ENCODE peak calls at places on chromosomes 13 and 19, in eight cellular contexts. One of them, this sample, is unnamed.

GRCh38 chr13:49097374-49097773 is 121.7 kb downstream of the FNDC3A start:
- DNase-seq in stimulated activated CD4-positive, alpha-beta T cell treated with anti-CD3 and anti-CD28 coated beads, Interleukin-1b, Interleukin-23, amount 100 ng/mL, for 4 hours: no peak
- DNase-seq in GM19239: no peak
- DNase-seq in HTR-8/SVneo: no peak
- DNase-seq in brain microvascular endothelial cell: peak
- DNase-seq in ACHN: no peak
- DNase-seq in NCI-H1417: peak
- DNase-seq in astrocyte of the spinal cord: peak
- DNase-seq in this sample: peak

GRCh38 chr19:3459322-3459881 is 20.9 kb downstream of the SMIM24 start:
- DNase-seq in stimulated activated CD4-positive, alpha-beta T cell treated with anti-CD3 and anti-CD28 coated beads, Interleukin-1b, Interleukin-23, amount 100 ng/mL, for 4 hours: no peak
- DNase-seq in GM19239: no peak
- DNase-seq in HTR-8/SVneo: no peak
- DNase-seq in brain microvascular endothelial cell: peak
- DNase-seq in ACHN: peak
- DNase-seq in NCI-H1417: no peak
- DNase-seq in astrocyte of the spinal cord: peak
- DNase-seq in this sample: peak

GRCh38 chr19:46201413-46202310 is 27.9 kb upstream of the IGFL1 start:
- DNase-seq in stimulated activated CD4-positive, alpha-beta T cell treated with anti-CD3 and anti-CD28 coated beads, Interleukin-1b, Interleukin-23, amount 100 ng/mL, for 4 hours: no peak
- DNase-seq in GM19239: no peak
- DNase-seq in HTR-8/SVneo: no peak
- DNase-seq in brain microvascular endothelial cell: no peak
- DNase-seq in ACHN: no peak
- DNase-seq in NCI-H1417: no peak
- DNase-seq in astrocyte of the spinal cord: no peak
- DNase-seq in this sample: peak

GRCh38 chr19:43476606-43477005 is 11.2 kb upstream of the LYPD3 start:
- DNase-seq in stimulated activated CD4-positive, alpha-beta T cell treated with anti-CD3 and anti-CD28 coated beads, Interleukin-1b, Interleukin-23, amount 100 ng/mL, for 4 hours: no peak
- DNase-seq in GM19239: no peak
- DNase-seq in HTR-8/SVneo: no peak
- DNase-seq in brain microvascular endothelial cell: no peak
- DNase-seq in ACHN: peak
- DNase-seq in NCI-H1417: no peak
- DNase-seq in astrocyte of the spinal cord: peak
- DNase-seq in this sample: peak

GRCh38 chr19:50479761-50480251 is 3.2 kb upstream of the GARIN5A start:
- DNase-seq in stimulated activated CD4-positive, alpha-beta T cell treated with anti-CD3 and anti-CD28 coated beads, Interleukin-1b, Interleukin-23, amount 100 ng/mL, for 4 hours: no peak
- DNase-seq in GM19239: no peak
- DNase-seq in HTR-8/SVneo: no peak
- DNase-seq in brain microvascular endothelial cell: no peak
- DNase-seq in ACHN: no peak
- DNase-seq in NCI-H1417: no peak
- DNase-seq in astrocyte of the spinal cord: no peak
- DNase-seq in this sample: no peak

GRCh38 chr19:35786299-35787160 is 11.2 kb downstream of the ARHGAP33 start:
- DNase-seq in stimulated activated CD4-positive, alpha-beta T cell treated with anti-CD3 and anti-CD28 coated beads, Interleukin-1b, Interleukin-23, amount 100 ng/mL, for 4 hours: no peak
- DNase-seq in GM19239: no peak
- DNase-seq in HTR-8/SVneo: no peak
- DNase-seq in brain microvascular endothelial cell: no peak
- DNase-seq in ACHN: no peak
- DNase-seq in NCI-H1417: no peak
- DNase-seq in astrocyte of the spinal cord: no peak
- DNase-seq in this sample: no peak

GRCh38 chr13:48595330-48596127 is 58.2 kb upstream of the CYSLTR2 start:
- DNase-seq in stimulated activated CD4-positive, alpha-beta T cell treated with anti-CD3 and anti-CD28 coated beads, Interleukin-1b, Interleukin-23, amount 100 ng/mL, for 4 hours: peak
- DNase-seq in GM19239: no peak
- DNase-seq in HTR-8/SVneo: peak
- DNase-seq in brain microvascular endothelial cell: peak
- DNase-seq in ACHN: peak
- DNase-seq in NCI-H1417: peak
- DNase-seq in astrocyte of the spinal cord: peak
- DNase-seq in this sample: peak

GRCh38 chr13:87094646-87095045 is 576.5 kb upstream of the SLITRK5 start:
- DNase-seq in stimulated activated CD4-positive, alpha-beta T cell treated with anti-CD3 and anti-CD28 coated beads, Interleukin-1b, Interleukin-23, amount 100 ng/mL, for 4 hours: no peak
- DNase-seq in GM19239: no peak
- DNase-seq in HTR-8/SVneo: no peak
- DNase-seq in brain microvascular endothelial cell: no peak
- DNase-seq in ACHN: no peak
- DNase-seq in NCI-H1417: peak
- DNase-seq in astrocyte of the spinal cord: no peak
- DNase-seq in this sample: no peak

GRCh38 chr13:111505175-111505777 is 184.8 kb downstream of the TEX29 start:
- DNase-seq in stimulated activated CD4-positive, alpha-beta T cell treated with anti-CD3 and anti-CD28 coated beads, Interleukin-1b, Interleukin-23, amount 100 ng/mL, for 4 hours: no peak
- DNase-seq in GM19239: no peak
- DNase-seq in HTR-8/SVneo: peak
- DNase-seq in brain microvascular endothelial cell: no peak
- DNase-seq in ACHN: no peak
- DNase-seq in NCI-H1417: no peak
- DNase-seq in astrocyte of the spinal cord: no peak
- DNase-seq in this sample: no peak

GRCh38 chr19:45952341-45952690 is 21.3 kb downstream of the NOVA2 start:
- DNase-seq in stimulated activated CD4-positive, alpha-beta T cell treated with anti-CD3 and anti-CD28 coated beads, Interleukin-1b, Interleukin-23, amount 100 ng/mL, for 4 hours: no peak
- DNase-seq in GM19239: no peak
- DNase-seq in HTR-8/SVneo: no peak
- DNase-seq in brain microvascular endothelial cell: no peak
- DNase-seq in ACHN: no peak
- DNase-seq in NCI-H1417: no peak
- DNase-seq in astrocyte of the spinal cord: no peak
- DNase-seq in this sample: no peak

GRCh38 chr19:35928507-35928906 is 7.7 kb upstream of the LRFN3 start:
- DNase-seq in stimulated activated CD4-positive, alpha-beta T cell treated with anti-CD3 and anti-CD28 coated beads, Interleukin-1b, Interleukin-23, amount 100 ng/mL, for 4 hours: no peak
- DNase-seq in GM19239: no peak
- DNase-seq in HTR-8/SVneo: no peak
- DNase-seq in brain microvascular endothelial cell: no peak
- DNase-seq in ACHN: no peak
- DNase-seq in NCI-H1417: no peak
- DNase-seq in astrocyte of the spinal cord: no peak
- DNase-seq in this sample: no peak

GRCh38 chr13:30204564-30204963 is 102.8 kb downstream of the KATNAL1 start:
- DNase-seq in stimulated activated CD4-positive, alpha-beta T cell treated with anti-CD3 and anti-CD28 coated beads, Interleukin-1b, Interleukin-23, amount 100 ng/mL, for 4 hours: no peak
- DNase-seq in GM19239: no peak
- DNase-seq in HTR-8/SVneo: no peak
- DNase-seq in brain microvascular endothelial cell: no peak
- DNase-seq in ACHN: no peak
- DNase-seq in NCI-H1417: no peak
- DNase-seq in astrocyte of the spinal cord: no peak
- DNase-seq in this sample: no peak

GRCh38 chr19:50514346-50515167 is 844 bp upstream of the ASPDH start:
- DNase-seq in stimulated activated CD4-positive, alpha-beta T cell treated with anti-CD3 and anti-CD28 coated beads, Interleukin-1b, Interleukin-23, amount 100 ng/mL, for 4 hours: no peak
- DNase-seq in GM19239: no peak
- DNase-seq in HTR-8/SVneo: no peak
- DNase-seq in brain microvascular endothelial cell: no peak
- DNase-seq in ACHN: no peak
- DNase-seq in NCI-H1417: peak
- DNase-seq in astrocyte of the spinal cord: no peak
- DNase-seq in this sample: no peak

GRCh38 chr13:41244555-41244954 is 18.8 kb downstream of the MTRF1 start:
- DNase-seq in stimulated activated CD4-positive, alpha-beta T cell treated with anti-CD3 and anti-CD28 coated beads, Interleukin-1b, Interleukin-23, amount 100 ng/mL, for 4 hours: no peak
- DNase-seq in GM19239: no peak
- DNase-seq in HTR-8/SVneo: no peak
- DNase-seq in brain microvascular endothelial cell: peak
- DNase-seq in ACHN: no peak
- DNase-seq in NCI-H1417: no peak
- DNase-seq in astrocyte of the spinal cord: no peak
- DNase-seq in this sample: no peak

GRCh38 chr19:16741084-16741483 is 21.4 kb downstream of the NWD1 start:
- DNase-seq in stimulated activated CD4-positive, alpha-beta T cell treated with anti-CD3 and anti-CD28 coated beads, Interleukin-1b, Interleukin-23, amount 100 ng/mL, for 4 hours: no peak
- DNase-seq in GM19239: no peak
- DNase-seq in HTR-8/SVneo: no peak
- DNase-seq in brain microvascular endothelial cell: no peak
- DNase-seq in ACHN: no peak
- DNase-seq in NCI-H1417: no peak
- DNase-seq in astrocyte of the spinal cord: no peak
- DNase-seq in this sample: no peak

GRCh38 chr13:55528434-55528833 is 1612.3 kb upstream of the PRR20A start:
- DNase-seq in stimulated activated CD4-positive, alpha-beta T cell treated with anti-CD3 and anti-CD28 coated beads, Interleukin-1b, Interleukin-23, amount 100 ng/mL, for 4 hours: no peak
- DNase-seq in GM19239: no peak
- DNase-seq in HTR-8/SVneo: no peak
- DNase-seq in brain microvascular endothelial cell: no peak
- DNase-seq in ACHN: no peak
- DNase-seq in NCI-H1417: no peak
- DNase-seq in astrocyte of the spinal cord: no peak
- DNase-seq in this sample: no peak

GRCh38 chr19:41353466-41354342 is at the start of gene TGFB1:
- DNase-seq in stimulated activated CD4-positive, alpha-beta T cell treated with anti-CD3 and anti-CD28 coated beads, Interleukin-1b, Interleukin-23, amount 100 ng/mL, for 4 hours: peak
- DNase-seq in GM19239: peak
- DNase-seq in HTR-8/SVneo: peak
- DNase-seq in brain microvascular endothelial cell: peak
- DNase-seq in ACHN: peak
- DNase-seq in NCI-H1417: peak
- DNase-seq in astrocyte of the spinal cord: peak
- DNase-seq in this sample: peak

GRCh38 chr19:1315470-1316166 is 29.9 kb downstream of the EFNA2 start:
- DNase-seq in stimulated activated CD4-positive, alpha-beta T cell treated with anti-CD3 and anti-CD28 coated beads, Interleukin-1b, Interleukin-23, amount 100 ng/mL, for 4 hours: no peak
- DNase-seq in GM19239: peak
- DNase-seq in HTR-8/SVneo: no peak
- DNase-seq in brain microvascular endothelial cell: peak
- DNase-seq in ACHN: peak
- DNase-seq in NCI-H1417: peak
- DNase-seq in astrocyte of the spinal cord: peak
- DNase-seq in this sample: peak

GRCh38 chr19:6516659-6517291 is 14.1 kb upstream of the TNFSF9 start:
- DNase-seq in stimulated activated CD4-positive, alpha-beta T cell treated with anti-CD3 and anti-CD28 coated beads, Interleukin-1b, Interleukin-23, amount 100 ng/mL, for 4 hours: peak
- DNase-seq in GM19239: no peak
- DNase-seq in HTR-8/SVneo: peak
- DNase-seq in brain microvascular endothelial cell: peak
- DNase-seq in ACHN: peak
- DNase-seq in NCI-H1417: peak
- DNase-seq in astrocyte of the spinal cord: peak
- DNase-seq in this sample: peak

GRCh38 chr19:28990522-28990921 is 222.4 kb downstream of the UQCRFS1 start:
- DNase-seq in stimulated activated CD4-positive, alpha-beta T cell treated with anti-CD3 and anti-CD28 coated beads, Interleukin-1b, Interleukin-23, amount 100 ng/mL, for 4 hours: no peak
- DNase-seq in GM19239: no peak
- DNase-seq in HTR-8/SVneo: no peak
- DNase-seq in brain microvascular endothelial cell: no peak
- DNase-seq in ACHN: no peak
- DNase-seq in NCI-H1417: no peak
- DNase-seq in astrocyte of the spinal cord: no peak
- DNase-seq in this sample: no peak

GRCh38 chr19:13441810-13442512 is 64.3 kb downstream of the CACNA1A start:
- DNase-seq in stimulated activated CD4-positive, alpha-beta T cell treated with anti-CD3 and anti-CD28 coated beads, Interleukin-1b, Interleukin-23, amount 100 ng/mL, for 4 hours: peak
- DNase-seq in GM19239: peak
- DNase-seq in HTR-8/SVneo: peak
- DNase-seq in brain microvascular endothelial cell: peak
- DNase-seq in ACHN: peak
- DNase-seq in NCI-H1417: no peak
- DNase-seq in astrocyte of the spinal cord: peak
- DNase-seq in this sample: peak

GRCh38 chr19:46392252-46392801 is 21.0 kb downstream of the CCDC8 start:
- DNase-seq in stimulated activated CD4-positive, alpha-beta T cell treated with anti-CD3 and anti-CD28 coated beads, Interleukin-1b, Interleukin-23, amount 100 ng/mL, for 4 hours: no peak
- DNase-seq in GM19239: no peak
- DNase-seq in HTR-8/SVneo: no peak
- DNase-seq in brain microvascular endothelial cell: peak
- DNase-seq in ACHN: no peak
- DNase-seq in NCI-H1417: no peak
- DNase-seq in astrocyte of the spinal cord: no peak
- DNase-seq in this sample: peak

GRCh38 chr13:40319699-40320586 is 346.5 kb downstream of the FOXO1 start:
- DNase-seq in stimulated activated CD4-positive, alpha-beta T cell treated with anti-CD3 and anti-CD28 coated beads, Interleukin-1b, Interleukin-23, amount 100 ng/mL, for 4 hours: no peak
- DNase-seq in GM19239: no peak
- DNase-seq in HTR-8/SVneo: no peak
- DNase-seq in brain microvascular endothelial cell: no peak
- DNase-seq in ACHN: no peak
- DNase-seq in NCI-H1417: no peak
- DNase-seq in astrocyte of the spinal cord: no peak
- DNase-seq in this sample: no peak

GRCh38 chr13:110137677-110138008 is 169.3 kb downstream of the COL4A1 start:
- DNase-seq in stimulated activated CD4-positive, alpha-beta T cell treated with anti-CD3 and anti-CD28 coated beads, Interleukin-1b, Interleukin-23, amount 100 ng/mL, for 4 hours: peak
- DNase-seq in GM19239: peak
- DNase-seq in HTR-8/SVneo: peak
- DNase-seq in brain microvascular endothelial cell: peak
- DNase-seq in ACHN: peak
- DNase-seq in NCI-H1417: peak
- DNase-seq in astrocyte of the spinal cord: no peak
- DNase-seq in this sample: peak

GRCh38 chr13:33676045-33676699 is 141.8 kb upstream of the RFC3 start:
- DNase-seq in stimulated activated CD4-positive, alpha-beta T cell treated with anti-CD3 and anti-CD28 coated beads, Interleukin-1b, Interleukin-23, amount 100 ng/mL, for 4 hours: no peak
- DNase-seq in GM19239: no peak
- DNase-seq in HTR-8/SVneo: no peak
- DNase-seq in brain microvascular endothelial cell: no peak
- DNase-seq in ACHN: no peak
- DNase-seq in NCI-H1417: peak
- DNase-seq in astrocyte of the spinal cord: peak
- DNase-seq in this sample: no peak

GRCh38 chr13:91531646-91532045 is 133.2 kb downstream of the GPC5 start:
- DNase-seq in stimulated activated CD4-positive, alpha-beta T cell treated with anti-CD3 and anti-CD28 coated beads, Interleukin-1b, Interleukin-23, amount 100 ng/mL, for 4 hours: no peak
- DNase-seq in GM19239: no peak
- DNase-seq in HTR-8/SVneo: no peak
- DNase-seq in brain microvascular endothelial cell: no peak
- DNase-seq in ACHN: no peak
- DNase-seq in NCI-H1417: no peak
- DNase-seq in astrocyte of the spinal cord: no peak
- DNase-seq in this sample: no peak

GRCh38 chr13:35703061-35703460 is 226.6 kb upstream of the MAB21L1 start:
- DNase-seq in stimulated activated CD4-positive, alpha-beta T cell treated with anti-CD3 and anti-CD28 coated beads, Interleukin-1b, Interleukin-23, amount 100 ng/mL, for 4 hours: no peak
- DNase-seq in GM19239: no peak
- DNase-seq in HTR-8/SVneo: no peak
- DNase-seq in brain microvascular endothelial cell: no peak
- DNase-seq in ACHN: no peak
- DNase-seq in NCI-H1417: no peak
- DNase-seq in astrocyte of the spinal cord: no peak
- DNase-seq in this sample: no peak

GRCh38 chr19:14112051-14112808 is 5.3 kb downstream of the PRKACA start:
- DNase-seq in stimulated activated CD4-positive, alpha-beta T cell treated with anti-CD3 and anti-CD28 coated beads, Interleukin-1b, Interleukin-23, amount 100 ng/mL, for 4 hours: no peak
- DNase-seq in GM19239: no peak
- DNase-seq in HTR-8/SVneo: no peak
- DNase-seq in brain microvascular endothelial cell: no peak
- DNase-seq in ACHN: no peak
- DNase-seq in NCI-H1417: no peak
- DNase-seq in astrocyte of the spinal cord: no peak
- DNase-seq in this sample: no peak

GRCh38 chr13:50575138-50575537 is 268.4 kb downstream of the DLEU7 start:
- DNase-seq in stimulated activated CD4-positive, alpha-beta T cell treated with anti-CD3 and anti-CD28 coated beads, Interleukin-1b, Interleukin-23, amount 100 ng/mL, for 4 hours: no peak
- DNase-seq in GM19239: no peak
- DNase-seq in HTR-8/SVneo: no peak
- DNase-seq in brain microvascular endothelial cell: no peak
- DNase-seq in ACHN: no peak
- DNase-seq in NCI-H1417: no peak
- DNase-seq in astrocyte of the spinal cord: no peak
- DNase-seq in this sample: no peak

GRCh38 chr19:30109565-30109964 is 167.5 kb downstream of the URI1 start:
- DNase-seq in stimulated activated CD4-positive, alpha-beta T cell treated with anti-CD3 and anti-CD28 coated beads, Interleukin-1b, Interleukin-23, amount 100 ng/mL, for 4 hours: no peak
- DNase-seq in GM19239: no peak
- DNase-seq in HTR-8/SVneo: no peak
- DNase-seq in brain microvascular endothelial cell: no peak
- DNase-seq in ACHN: no peak
- DNase-seq in NCI-H1417: no peak
- DNase-seq in astrocyte of the spinal cord: no peak
- DNase-seq in this sample: no peak

GRCh38 chr19:13610042-13610691 is 103.9 kb upstream of the CACNA1A start:
- DNase-seq in stimulated activated CD4-positive, alpha-beta T cell treated with anti-CD3 and anti-CD28 coated beads, Interleukin-1b, Interleukin-23, amount 100 ng/mL, for 4 hours: no peak
- DNase-seq in GM19239: no peak
- DNase-seq in HTR-8/SVneo: no peak
- DNase-seq in brain microvascular endothelial cell: no peak
- DNase-seq in ACHN: no peak
- DNase-seq in NCI-H1417: peak
- DNase-seq in astrocyte of the spinal cord: no peak
- DNase-seq in this sample: no peak

GRCh38 chr19:35379992-35380391 is 9.1 kb downstream of the GPR42 start:
- DNase-seq in stimulated activated CD4-positive, alpha-beta T cell treated with anti-CD3 and anti-CD28 coated beads, Interleukin-1b, Interleukin-23, amount 100 ng/mL, for 4 hours: no peak
- DNase-seq in GM19239: no peak
- DNase-seq in HTR-8/SVneo: no peak
- DNase-seq in brain microvascular endothelial cell: no peak
- DNase-seq in ACHN: no peak
- DNase-seq in NCI-H1417: no peak
- DNase-seq in astrocyte of the spinal cord: no peak
- DNase-seq in this sample: no peak